ENCODE peak calls at places on chromosome 20, in eight cellular contexts. One of them, this sample, is unnamed.

GRCh38 chr20:13017883-13018535 is 9.2 kb downstream of the SPTLC3 start:
- DNase-seq in GM23248: no peak
- DNase-seq in mesendoderm: no peak
- DNase-seq in testis: no peak
- DNase-seq in heart left ventricle: no peak
- DNase-seq in Peyer's patch: no peak
- DNase-seq in heart right ventricle: no peak
- DNase-seq in SK-N-MC: no peak
- DNase-seq in this sample: peak; percentile 65

GRCh38 chr20:17612287-17612974 is 42.6 kb downstream of the DSTN start:
- DNase-seq in GM23248: peak; percentile 80
- DNase-seq in mesendoderm: no peak
- DNase-seq in testis: no peak
- DNase-seq in heart left ventricle: peak; percentile 37
- DNase-seq in Peyer's patch: peak; percentile 61
- DNase-seq in heart right ventricle: no peak
- DNase-seq in SK-N-MC: no peak
- DNase-seq in this sample: peak; percentile 57

GRCh38 chr20:6884114-6884513 is 116.6 kb downstream of the BMP2 start:
- DNase-seq in GM23248: no peak
- DNase-seq in mesendoderm: no peak
- DNase-seq in testis: no peak
- DNase-seq in heart left ventricle: no peak
- DNase-seq in Peyer's patch: no peak
- DNase-seq in heart right ventricle: no peak
- DNase-seq in SK-N-MC: no peak
- DNase-seq in this sample: no peak

GRCh38 chr20:58593880-58594473 is 57.1 kb upstream of the STX16 start:
- DNase-seq in GM23248: no peak
- DNase-seq in mesendoderm: no peak
- DNase-seq in testis: no peak
- DNase-seq in heart left ventricle: no peak
- DNase-seq in Peyer's patch: no peak
- DNase-seq in heart right ventricle: no peak
- DNase-seq in SK-N-MC: no peak
- DNase-seq in this sample: no peak

GRCh38 chr20:16518068-16518783 is 55.0 kb downstream of the KIF16B start:
- DNase-seq in GM23248: peak; percentile 60
- DNase-seq in mesendoderm: peak; percentile 73
- DNase-seq in testis: peak; percentile 51
- DNase-seq in heart left ventricle: no peak
- DNase-seq in Peyer's patch: peak; percentile 70
- DNase-seq in heart right ventricle: no peak
- DNase-seq in SK-N-MC: no peak
- DNase-seq in this sample: peak; percentile 58

GRCh38 chr20:6184086-6184485 is 61.3 kb upstream of the FERMT1 start:
- DNase-seq in GM23248: no peak
- DNase-seq in mesendoderm: peak; percentile 5
- DNase-seq in testis: no peak
- DNase-seq in heart left ventricle: no peak
- DNase-seq in Peyer's patch: no peak
- DNase-seq in heart right ventricle: no peak
- DNase-seq in SK-N-MC: no peak
- DNase-seq in this sample: no peak

GRCh38 chr20:8361008-8361652 is 229.1 kb downstream of the PLCB1 start:
- DNase-seq in GM23248: peak; percentile 69
- DNase-seq in mesendoderm: peak; percentile 33
- DNase-seq in testis: no peak
- DNase-seq in heart left ventricle: no peak
- DNase-seq in Peyer's patch: no peak
- DNase-seq in heart right ventricle: no peak
- DNase-seq in SK-N-MC: no peak
- DNase-seq in this sample: peak; percentile 70

GRCh38 chr20:58611236-58612020 is 39.7 kb upstream of the STX16 start:
- DNase-seq in GM23248: no peak
- DNase-seq in mesendoderm: no peak
- DNase-seq in testis: peak; percentile 30
- DNase-seq in heart left ventricle: no peak
- DNase-seq in Peyer's patch: no peak
- DNase-seq in heart right ventricle: no peak
- DNase-seq in SK-N-MC: no peak
- DNase-seq in this sample: no peak

GRCh38 chr20:58713801-58714339 is 21.3 kb downstream of the NPEPL1 start:
- DNase-seq in GM23248: no peak
- DNase-seq in mesendoderm: no peak
- DNase-seq in testis: peak; percentile 10
- DNase-seq in heart left ventricle: peak; percentile 22
- DNase-seq in Peyer's patch: peak; percentile 29
- DNase-seq in heart right ventricle: no peak
- DNase-seq in SK-N-MC: no peak
- DNase-seq in this sample: no peak

GRCh38 chr20:44215125-44215524 is 4.6 kb upstream of the OSER1 start:
- DNase-seq in GM23248: peak; percentile 85
- DNase-seq in mesendoderm: peak; percentile 79
- DNase-seq in testis: peak; percentile 83
- DNase-seq in heart left ventricle: peak; percentile 62
- DNase-seq in Peyer's patch: peak; percentile 88
- DNase-seq in heart right ventricle: peak; percentile 64
- DNase-seq in SK-N-MC: no peak
- DNase-seq in this sample: peak; percentile 77

GRCh38 chr20:7196481-7196880 is 429.0 kb downstream of the BMP2 start:
- DNase-seq in GM23248: peak; percentile 66
- DNase-seq in mesendoderm: no peak
- DNase-seq in testis: no peak
- DNase-seq in heart left ventricle: no peak
- DNase-seq in Peyer's patch: no peak
- DNase-seq in heart right ventricle: no peak
- DNase-seq in SK-N-MC: no peak
- DNase-seq in this sample: peak; percentile 72

GRCh38 chr20:13118676-13119075 is 102.4 kb upstream of the ISM1 start:
- DNase-seq in GM23248: no peak
- DNase-seq in mesendoderm: no peak
- DNase-seq in testis: no peak
- DNase-seq in heart left ventricle: no peak
- DNase-seq in Peyer's patch: no peak
- DNase-seq in heart right ventricle: no peak
- DNase-seq in SK-N-MC: no peak
- DNase-seq in this sample: no peak

GRCh38 chr20:58980711-58981563 is at the start of gene NELFCD:
- DNase-seq in GM23248: peak; percentile 95
- DNase-seq in mesendoderm: peak; percentile 91
- DNase-seq in testis: peak; percentile 88
- DNase-seq in heart left ventricle: peak; percentile 91
- DNase-seq in Peyer's patch: peak; percentile 94
- DNase-seq in heart right ventricle: peak; percentile 92
- DNase-seq in SK-N-MC: peak; percentile 8
- DNase-seq in this sample: peak; percentile 73

GRCh38 chr20:35661013-35661412 is 3.7 kb downstream of the CPNE1 start:
- DNase-seq in GM23248: peak; percentile 42
- DNase-seq in mesendoderm: peak; percentile 29
- DNase-seq in testis: no peak
- DNase-seq in heart left ventricle: no peak
- DNase-seq in Peyer's patch: no peak
- DNase-seq in heart right ventricle: no peak
- DNase-seq in SK-N-MC: no peak
- DNase-seq in this sample: no peak

GRCh38 chr20:37276494-37277252 is 12.8 kb upstream of the MANBAL start:
- DNase-seq in GM23248: peak; percentile 87
- DNase-seq in mesendoderm: no peak
- DNase-seq in testis: peak; percentile 85
- DNase-seq in heart left ventricle: peak; percentile 61
- DNase-seq in Peyer's patch: peak; percentile 78
- DNase-seq in heart right ventricle: peak; percentile 37
- DNase-seq in SK-N-MC: no peak
- DNase-seq in this sample: peak; percentile 86

GRCh38 chr20:16574656-16575355 is 1.6 kb upstream of the KIF16B start:
- DNase-seq in GM23248: peak; percentile 79
- DNase-seq in mesendoderm: peak; percentile 95
- DNase-seq in testis: peak; percentile 93
- DNase-seq in heart left ventricle: peak; percentile 93
- DNase-seq in Peyer's patch: peak; percentile 94
- DNase-seq in heart right ventricle: peak; percentile 94
- DNase-seq in SK-N-MC: no peak
- DNase-seq in this sample: peak; percentile 65

GRCh38 chr20:56463428-56463827 is 5.0 kb upstream of the RTF2 start:
- DNase-seq in GM23248: no peak
- DNase-seq in mesendoderm: no peak
- DNase-seq in testis: no peak
- DNase-seq in heart left ventricle: no peak
- DNase-seq in Peyer's patch: no peak
- DNase-seq in heart right ventricle: no peak
- DNase-seq in SK-N-MC: no peak
- DNase-seq in this sample: no peak

GRCh38 chr20:58349586-58349985 is 39.4 kb upstream of the VAPB start:
- DNase-seq in GM23248: peak; percentile 89
- DNase-seq in mesendoderm: no peak
- DNase-seq in testis: no peak
- DNase-seq in heart left ventricle: no peak
- DNase-seq in Peyer's patch: no peak
- DNase-seq in heart right ventricle: no peak
- DNase-seq in SK-N-MC: no peak
- DNase-seq in this sample: peak; percentile 59

GRCh38 chr20:59333928-59334327 is 33.5 kb downstream of the EDN3 start:
- DNase-seq in GM23248: no peak
- DNase-seq in mesendoderm: no peak
- DNase-seq in testis: no peak
- DNase-seq in heart left ventricle: no peak
- DNase-seq in Peyer's patch: peak; percentile 73
- DNase-seq in heart right ventricle: no peak
- DNase-seq in SK-N-MC: no peak
- DNase-seq in this sample: no peak

GRCh38 chr20:17262786-17263185 is 35.9 kb downstream of the PCSK2 start:
- DNase-seq in GM23248: no peak
- DNase-seq in mesendoderm: no peak
- DNase-seq in testis: no peak
- DNase-seq in heart left ventricle: no peak
- DNase-seq in Peyer's patch: no peak
- DNase-seq in heart right ventricle: no peak
- DNase-seq in SK-N-MC: no peak
- DNase-seq in this sample: no peak

GRCh38 chr20:38893485-38894090 is 32.6 kb upstream of the FAM83D start:
- DNase-seq in GM23248: peak; percentile 63
- DNase-seq in mesendoderm: peak; percentile 78
- DNase-seq in testis: peak; percentile 80
- DNase-seq in heart left ventricle: peak; percentile 60
- DNase-seq in Peyer's patch: peak; percentile 91
- DNase-seq in heart right ventricle: peak; percentile 75
- DNase-seq in SK-N-MC: no peak
- DNase-seq in this sample: peak; percentile 43
- H3K4me3 ChIP-seq in GM23248: no peak overlapping the region
- H3K4me3 ChIP-seq in mesendoderm: no peak overlapping the region
- H3K4me3 ChIP-seq in testis: no peak overlapping the region
- H3K4me3 ChIP-seq in heart left ventricle: no peak overlapping the region
- H3K4me3 ChIP-seq in Peyer's patch: peak overlapping the region; percentile 23
- H3K4me3 ChIP-seq in heart right ventricle: no peak overlapping the region
- H3K4me3 ChIP-seq in SK-N-MC: peak overlapping the region; percentile 59
- H3K4me3 ChIP-seq in this sample: no peak overlapping the region

GRCh38 chr20:22579711-22580697 is 4.4 kb downstream of the FOXA2 start:
- DNase-seq in GM23248: no peak
- DNase-seq in mesendoderm: peak; percentile 56
- DNase-seq in testis: no peak
- DNase-seq in heart left ventricle: no peak
- DNase-seq in Peyer's patch: no peak
- DNase-seq in heart right ventricle: no peak
- DNase-seq in SK-N-MC: no peak
- DNase-seq in this sample: no peak
- H3K4me3 ChIP-seq in GM23248: no peak overlapping the region
- H3K4me3 ChIP-seq in mesendoderm: no peak overlapping the region
- H3K4me3 ChIP-seq in testis: no peak overlapping the region
- H3K4me3 ChIP-seq in heart left ventricle: no peak overlapping the region
- H3K4me3 ChIP-seq in Peyer's patch: no peak overlapping the region
- H3K4me3 ChIP-seq in heart right ventricle: no peak overlapping the region
- H3K4me3 ChIP-seq in SK-N-MC: no peak overlapping the region
- H3K4me3 ChIP-seq in this sample: no peak overlapping the region

GRCh38 chr20:52972965-52973819 is 1.0 kb downstream of the TSHZ2 start:
- DNase-seq in GM23248: peak; percentile 56
- DNase-seq in mesendoderm: peak; percentile 37
- DNase-seq in testis: peak; percentile 62
- DNase-seq in heart left ventricle: peak; percentile 27
- DNase-seq in Peyer's patch: no peak
- DNase-seq in heart right ventricle: peak; percentile 19
- DNase-seq in SK-N-MC: no peak
- DNase-seq in this sample: no peak

GRCh38 chr20:52971498-52972189 is 514 bp upstream of the TSHZ2 start:
- DNase-seq in GM23248: no peak
- DNase-seq in mesendoderm: no peak
- DNase-seq in testis: no peak
- DNase-seq in heart left ventricle: no peak
- DNase-seq in Peyer's patch: no peak
- DNase-seq in heart right ventricle: no peak
- DNase-seq in SK-N-MC: no peak
- DNase-seq in this sample: no peak

GRCh38 chr20:52974155-52974554 is 2.0 kb downstream of the TSHZ2 start:
- DNase-seq in GM23248: peak; percentile 70
- DNase-seq in mesendoderm: no peak
- DNase-seq in testis: peak; percentile 43
- DNase-seq in heart left ventricle: no peak
- DNase-seq in Peyer's patch: no peak
- DNase-seq in heart right ventricle: no peak
- DNase-seq in SK-N-MC: no peak
- DNase-seq in this sample: no peak

GRCh38 chr20:52975024-52975732 is 3.0 kb downstream of the TSHZ2 start:
- DNase-seq in GM23248: peak; percentile 27
- DNase-seq in mesendoderm: no peak
- DNase-seq in testis: peak; percentile 83
- DNase-seq in heart left ventricle: no peak
- DNase-seq in Peyer's patch: no peak
- DNase-seq in heart right ventricle: no peak
- DNase-seq in SK-N-MC: no peak
- DNase-seq in this sample: peak; percentile 19

GRCh38 chr20:52972190-52972937 is at the start of gene TSHZ2:
- DNase-seq in GM23248: peak; percentile 83
- DNase-seq in mesendoderm: peak; percentile 48
- DNase-seq in testis: peak; percentile 82
- DNase-seq in heart left ventricle: peak; percentile 64
- DNase-seq in Peyer's patch: peak; percentile 52
- DNase-seq in heart right ventricle: peak; percentile 25
- DNase-seq in SK-N-MC: no peak
- DNase-seq in this sample: peak; percentile 37
- H3K4me3 ChIP-seq in GM23248: peak within 1 kb of the TSS; percentile 100
- H3K4me3 ChIP-seq in mesendoderm: peak within 1 kb of the TSS; percentile 53
- H3K4me3 ChIP-seq in testis: peak within 1 kb of the TSS; percentile 69
- H3K4me3 ChIP-seq in heart left ventricle: peak within 1 kb of the TSS; percentile 71
- H3K4me3 ChIP-seq in Peyer's patch: peak within 1 kb of the TSS; percentile 55
- H3K4me3 ChIP-seq in heart right ventricle: peak within 1 kb of the TSS; percentile 36
- H3K4me3 ChIP-seq in SK-N-MC: peak within 1 kb of the TSS; percentile 91
- H3K4me3 ChIP-seq in this sample: peak within 1 kb of the TSS; percentile 58

DNA sequence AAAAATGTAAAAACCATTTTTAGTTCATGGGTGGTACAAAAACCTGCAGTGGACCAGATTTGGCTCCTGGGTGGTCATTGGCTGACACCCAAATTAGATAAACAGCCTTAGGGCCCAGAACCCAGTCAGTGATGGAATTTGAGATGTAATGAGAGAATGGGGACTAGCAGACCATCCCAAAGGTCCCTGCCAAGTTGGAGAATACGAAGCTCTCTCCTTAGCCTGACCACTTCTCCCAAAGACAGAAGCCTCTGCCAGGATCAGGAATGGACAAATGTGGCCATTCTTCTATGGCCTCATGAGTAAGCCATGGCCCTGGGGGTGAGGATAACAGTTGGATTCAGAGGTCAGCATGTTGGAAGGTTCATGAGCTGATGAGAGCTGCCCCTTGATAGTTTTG is 194.6 kb downstream of the NFATC2 start:
- DNase-seq in GM23248: no peak
- DNase-seq in mesendoderm: no peak
- DNase-seq in testis: no peak
- DNase-seq in heart left ventricle: no peak
- DNase-seq in Peyer's patch: no peak
- DNase-seq in heart right ventricle: no peak
- DNase-seq in SK-N-MC: no peak
- DNase-seq in this sample: no peak
- H3K4me3 ChIP-seq in GM23248: no peak overlapping the region
- H3K4me3 ChIP-seq in mesendoderm: no peak overlapping the region
- H3K4me3 ChIP-seq in testis: no peak overlapping the region
- H3K4me3 ChIP-seq in heart left ventricle: no peak overlapping the region
- H3K4me3 ChIP-seq in Peyer's patch: no peak overlapping the region
- H3K4me3 ChIP-seq in heart right ventricle: no peak overlapping the region
- H3K4me3 ChIP-seq in SK-N-MC: no peak overlapping the region
- H3K4me3 ChIP-seq in this sample: no peak overlapping the region

This sample was measured in fibroblast of the aortic adventitia.